ENCODE peak calls at places on chromosomes 16 and 17, in five cellular contexts. L, Z, N, S and U are unnamed samples.
A peak's percentile ranks its signal among the peaks of the same experiment; 100 is the strongest.

GRCh38 chr16:49337814-49338350 is 35.7 kb upstream of the C16orf78 start:
- DNase-seq in N (no peak), L (no peak), Z (no peak), S (no peak), U (no peak)

GRCh38 chr17:19410875-19411291 is at the start of gene RNF112:
- DNase-seq in S (no peak), N (no peak), Z (no peak), L (no peak), U (no peak)

GRCh38 chr16:66668777-66669444 is 27.6 kb downstream of the CMTM4 start:
- DNase-seq in Z (no peak), S (no peak), N (no peak), L (no peak), U (peak; percentile 33)

GRCh38 chr17:65434878-65435277 is 126.6 kb downstream of the AXIN2 start:
- DNase-seq in Z (no peak), L (no peak), N (no peak), S (no peak), U (no peak)

GRCh38 chr17:5797447-5797846 is 213.1 kb upstream of the NLRP1 start:
- DNase-seq in Z (no peak), S (no peak), N (no peak), L (no peak), U (no peak)

GRCh38 chr16:14284930-14285541 is 213.9 kb downstream of the MRTFB start:
- DNase-seq in N (no peak), S (peak; percentile 55), Z (peak; percentile 46), L (no peak), U (peak; percentile 71)

GRCh38 chr17:40542562-40543411 is 22.5 kb downstream of the CCR7 start:
- DNase-seq in Z (no peak), L (peak; percentile 89), S (peak; percentile 99), N (no peak), U (peak; percentile 99)

GRCh38 chr16:2537451-2538379 is at the start of gene PDPK1:
- DNase-seq in L (peak; percentile 95), S (peak; percentile 77), N (peak; percentile 96), Z (peak; percentile 68), U (peak; percentile 94)

GRCh38 chr16:86477642-86478041 is 32.7 kb upstream of the FOXF1 start:
- DNase-seq in L (no peak), N (no peak), S (no peak), Z (no peak), U (peak; percentile 71)

GRCh38 chr17:73738751-73739575 is 94.7 kb upstream of the SDK2 start:
- DNase-seq in L (no peak), Z (no peak), S (no peak), N (no peak), U (no peak)

GRCh38 chr16:30623558-30624283 is 13.5 kb upstream of the ZNF689 start:
- DNase-seq in Z (no peak), S (no peak), L (no peak), N (no peak), U (peak; percentile 21)

GRCh38 chr17:61486135-61487120 is 34.2 kb downstream of the TBX4 start:
- DNase-seq in L (no peak), S (no peak), Z (no peak), N (no peak), U (peak; percentile 66)

GRCh38 chr17:46772013-46772878 is 46.2 kb downstream of the WNT3 start:
- DNase-seq in Z (peak; percentile 56), L (peak; percentile 59), N (no peak), S (peak; percentile 56), U (no peak)

GRCh38 chr16:4261557-4262172 is 11.2 kb downstream of the TFAP4 start:
- DNase-seq in Z (no peak), S (peak; percentile 54), L (no peak), N (no peak), U (peak; percentile 59)

GRCh38 chr17:17114592-17115225 is 72.5 kb downstream of the MPRIP start:
- DNase-seq in Z (no peak), S (no peak), L (no peak), N (no peak), U (no peak)

GRCh38 chr17:42281571-42282096 is 5.4 kb upstream of the STAT5B start:
- DNase-seq in N (no peak), L (peak; percentile 55), S (no peak), Z (peak; percentile 48), U (no peak)

GRCh38 chr17:16381496-16381820 is 567 bp downstream of the UBB start:
- DNase-seq in L (no peak), N (no peak), Z (peak; percentile 55), S (no peak), U (peak; percentile 59)

GRCh38 chr17:77433385-77434135 is 292.8 kb downstream of the SEC14L1 start:
- DNase-seq in S (no peak), L (peak; percentile 74), N (no peak), Z (no peak), U (peak; percentile 80)

GRCh38 chr16:65908568-65908967 is 457.9 kb upstream of the CDH5 start:
- DNase-seq in L (no peak), N (no peak), Z (no peak), S (no peak), U (no peak)

GRCh38 chr17:60305141-60305540 is 86.8 kb downstream of the USP32 start:
- DNase-seq in N (no peak), Z (no peak), L (no peak), S (no peak), U (no peak)

GRCh38 chr16:61575617-61576016 is 460.6 kb downstream of the CDH8 start:
- DNase-seq in S (no peak), N (no peak), L (no peak), Z (no peak), U (no peak)

GRCh38 chr17:39954876-39955275 is 7.9 kb upstream of the GSDMA start:
- DNase-seq in N (no peak), S (no peak), Z (no peak), L (no peak), U (no peak)

GRCh38 chr17:40315678-40316570 is 6.9 kb downstream of the RARA start:
- DNase-seq in L (no peak), N (no peak), S (no peak), Z (no peak), U (no peak)

GRCh38 chr17:61492759-61493526 is 40.7 kb downstream of the TBX4 start:
- DNase-seq in N (no peak), L (no peak), Z (no peak), S (no peak), U (peak; percentile 55)